ENCODE peak calls at places on chromosomes 7 and 10, in four cellular contexts. Q is left ventricle myocardium inferior; W is EL; L is stimulated activated CD4-positive, alpha-beta T cell treated with anti-CD3 and anti-CD28 coated beads, Interleukin-12 subunit alpha, Interleukin-12 subunit beta, amount 100 ng/mL, for 24 hours. F is an unnamed sample.

GRCh38 chr7:102434039-102434481 is 685 bp downstream of the ORAI2 start:
- DNase-seq in Q (no peak), W (no peak), L (no peak), F (no peak)

GRCh38 chr10:131788386-131788785 is 112.4 kb upstream of the PPP2R2D start:
- DNase-seq in Q (no peak), W (no peak), L (no peak), F (no peak)

GRCh38 chr10:124685251-124685650 is 58.9 kb downstream of the FAM53B start:
- DNase-seq in Q (peak; percentile 57), W (no peak), L (no peak), F (no peak)

GRCh38 chr10:11242443-11243386 is 225.0 kb downstream of the CELF2 start:
- DNase-seq in Q (peak; percentile 77), W (peak; percentile 24), L (no peak), F (peak; percentile 68)

GRCh38 chr7:130909881-130910672 is 176.1 kb upstream of the KLF14 start:
- DNase-seq in Q (no peak), W (peak; percentile 45), L (no peak), F (no peak)

GRCh38 chr7:112566392-112567324 is 85.9 kb downstream of the LSMEM1 start:
- DNase-seq in Q (no peak), W (no peak), L (no peak), F (no peak)

GRCh38 chr7:43602271-43602670 is 19.4 kb downstream of the STK17A start:
- DNase-seq in Q (no peak), W (no peak), L (no peak), F (no peak)

GRCh38 chr10:110833941-110834621 is 37.6 kb upstream of the PDCD4 start:
- DNase-seq in Q (no peak), W (no peak), L (no peak), F (no peak)

GRCh38 chr7:7051221-7051877 is 131.0 kb upstream of the C1GALT1 start:
- DNase-seq in Q (no peak), W (no peak), L (no peak), F (peak; percentile 9)

GRCh38 chr10:54133201-54133600 is 667.8 kb downstream of the PCDH15 start:
- DNase-seq in Q (no peak), W (no peak), L (no peak), F (no peak)

GRCh38 chr10:9096288-9096687 is 1041.8 kb downstream of the GATA3 start:
- DNase-seq in Q (no peak), W (no peak), L (no peak), F (no peak)

GRCh38 chr10:72375173-72375572 is 20.5 kb upstream of the DNAJB12 start:
- DNase-seq in Q (no peak), W (no peak), L (no peak), F (no peak)

GRCh38 chr10:79023489-79024162 is 45.1 kb upstream of the ZMIZ1 start:
- DNase-seq in Q (no peak), W (no peak), L (no peak), F (no peak)

F was measured in stimulated activated naive B cell treated with anti-CD40 and anti-IgM and Interleukin-4, amounts not matched to agents 10 μg/mL and 1 μg/mL and 100 μg/mL, for 72 hours.